ENCODE peak calls at places on chromosome X, in eight cellular contexts. One of them, this sample, is unnamed.

GRCh38 chrX:136030357-136031225 is 45.4 kb downstream of the SLC9A6 start:
- DNase-seq in HFF-Myc: no peak
- DNase-seq in uterus: peak; percentile 72
- DNase-seq in fibroblast of the aortic adventitia: peak; percentile 84
- DNase-seq in cardiac fibroblast: peak; percentile 73
- DNase-seq in psoas muscle: peak; percentile 46
- DNase-seq in GM13976: no peak
- DNase-seq in AG10803: peak; percentile 92
- DNase-seq in this sample: no peak

GRCh38 chrX:119605739-119606507 is at the start of gene NKRF:
- DNase-seq in HFF-Myc: no peak
- DNase-seq in uterus: peak; percentile 93
- DNase-seq in fibroblast of the aortic adventitia: no peak
- DNase-seq in cardiac fibroblast: peak; percentile 11
- DNase-seq in psoas muscle: peak; percentile 92
- DNase-seq in GM13976: peak; percentile 82
- DNase-seq in AG10803: peak; percentile 86
- DNase-seq in this sample: peak; percentile 85

GRCh38 chrX:37686348-37686736 is 751 bp downstream of the XK start:
- DNase-seq in HFF-Myc: no peak
- DNase-seq in uterus: no peak
- DNase-seq in fibroblast of the aortic adventitia: no peak
- DNase-seq in cardiac fibroblast: no peak
- DNase-seq in psoas muscle: no peak
- DNase-seq in GM13976: no peak
- DNase-seq in AG10803: no peak
- DNase-seq in this sample: no peak

GRCh38 chrX:38220024-38220935 is at the start of gene SRPX:
- DNase-seq in HFF-Myc: peak; percentile 46
- DNase-seq in uterus: peak; percentile 32
- DNase-seq in fibroblast of the aortic adventitia: peak; percentile 60
- DNase-seq in cardiac fibroblast: peak; percentile 74
- DNase-seq in psoas muscle: peak; percentile 31
- DNase-seq in GM13976: peak; percentile 41
- DNase-seq in AG10803: peak; percentile 68
- DNase-seq in this sample: peak; percentile 52

GRCh38 chrX:14377427-14377826 is 151.9 kb upstream of the GLRA2 start:
- DNase-seq in HFF-Myc: no peak
- DNase-seq in uterus: no peak
- DNase-seq in fibroblast of the aortic adventitia: no peak
- DNase-seq in cardiac fibroblast: no peak
- DNase-seq in psoas muscle: no peak
- DNase-seq in GM13976: no peak
- DNase-seq in AG10803: no peak
- DNase-seq in this sample: no peak

GRCh38 chrX:139559383-139560042 is 29.0 kb downstream of the F9 start:
- DNase-seq in HFF-Myc: no peak
- DNase-seq in uterus: no peak
- DNase-seq in fibroblast of the aortic adventitia: peak; percentile 79
- DNase-seq in cardiac fibroblast: peak; percentile 50
- DNase-seq in psoas muscle: no peak
- DNase-seq in GM13976: peak; percentile 31
- DNase-seq in AG10803: peak; percentile 69
- DNase-seq in this sample: peak; percentile 21

GRCh38 chrX:47174376-47174775 is 19.3 kb upstream of the UBA1 start:
- DNase-seq in HFF-Myc: no peak
- DNase-seq in uterus: no peak
- DNase-seq in fibroblast of the aortic adventitia: no peak
- DNase-seq in cardiac fibroblast: no peak
- DNase-seq in psoas muscle: no peak
- DNase-seq in GM13976: no peak
- DNase-seq in AG10803: no peak
- DNase-seq in this sample: no peak

GRCh38 chrX:46704767-46705386 is 54.0 kb downstream of the SLC9A7 start:
- DNase-seq in HFF-Myc: no peak
- DNase-seq in uterus: no peak
- DNase-seq in fibroblast of the aortic adventitia: peak; percentile 31
- DNase-seq in cardiac fibroblast: peak; percentile 24
- DNase-seq in psoas muscle: no peak
- DNase-seq in GM13976: peak; percentile 47
- DNase-seq in AG10803: peak; percentile 26
- DNase-seq in this sample: no peak

GRCh38 chrX:107549504-107549903 is 78.8 kb upstream of the PRPS1 start:
- DNase-seq in HFF-Myc: no peak
- DNase-seq in uterus: no peak
- DNase-seq in fibroblast of the aortic adventitia: no peak
- DNase-seq in cardiac fibroblast: no peak
- DNase-seq in psoas muscle: no peak
- DNase-seq in GM13976: no peak
- DNase-seq in AG10803: no peak
- DNase-seq in this sample: no peak

DNA sequence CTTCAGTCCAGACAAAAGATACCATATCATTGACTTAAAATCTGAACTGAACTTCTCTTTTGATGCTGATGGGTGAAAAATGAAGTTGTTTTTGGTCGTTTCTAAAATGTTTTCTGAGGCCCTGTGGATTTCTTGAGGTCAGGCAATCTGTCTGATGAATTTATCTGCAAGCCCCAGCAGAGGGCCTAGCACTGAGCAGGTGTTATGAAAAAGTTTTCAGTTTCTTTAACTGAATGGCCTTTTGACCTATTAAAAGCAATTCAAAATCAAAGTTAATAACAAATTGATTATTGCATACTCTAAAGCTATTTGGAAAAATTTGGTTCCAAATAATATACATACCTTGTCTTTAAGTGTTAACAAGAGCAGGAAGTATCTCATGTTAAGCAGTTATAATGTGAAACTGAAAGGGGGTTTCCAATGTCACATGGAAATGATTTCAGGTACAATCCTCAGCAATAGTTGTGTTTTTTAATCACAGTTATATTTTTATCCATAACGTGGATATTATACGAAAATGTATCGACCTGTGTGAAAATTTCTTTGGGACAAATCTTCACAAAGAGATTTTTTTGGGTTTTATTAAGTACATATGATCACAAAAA is 285.0 kb downstream of the SPANXN1 start:
- DNase-seq in HFF-Myc: no peak
- DNase-seq in uterus: no peak
- DNase-seq in fibroblast of the aortic adventitia: no peak
- DNase-seq in cardiac fibroblast: no peak
- DNase-seq in psoas muscle: no peak
- DNase-seq in GM13976: no peak
- DNase-seq in AG10803: no peak
- DNase-seq in this sample: no peak
- TF ChIP-seq CTCF in HFF-Myc: no peak
- TF ChIP-seq CTCF in uterus: no peak
- TF ChIP-seq CTCF in fibroblast of the aortic adventitia: no peak
- TF ChIP-seq CTCF in cardiac fibroblast: no peak
- TF ChIP-seq CTCF in psoas muscle: no peak
- TF ChIP-seq CTCF in GM13976: no peak
- TF ChIP-seq CTCF in AG10803: no peak
- TF ChIP-seq CTCF in this sample: no peak

GRCh38 chrX:19748898-19749680 is 138.3 kb downstream of the SH3KBP1 start:
- DNase-seq in HFF-Myc: no peak
- DNase-seq in uterus: no peak
- DNase-seq in fibroblast of the aortic adventitia: no peak
- DNase-seq in cardiac fibroblast: no peak
- DNase-seq in psoas muscle: no peak
- DNase-seq in GM13976: no peak
- DNase-seq in AG10803: no peak
- DNase-seq in this sample: no peak
- TF ChIP-seq CTCF in HFF-Myc: no peak
- TF ChIP-seq CTCF in uterus: no peak
- TF ChIP-seq CTCF in fibroblast of the aortic adventitia: no peak
- TF ChIP-seq CTCF in cardiac fibroblast: no peak
- TF ChIP-seq CTCF in psoas muscle: no peak
- TF ChIP-seq CTCF in GM13976: no peak
- TF ChIP-seq CTCF in AG10803: no peak
- TF ChIP-seq CTCF in this sample: no peak

GRCh38 chrX:30822719-30823118 is 66.3 kb downstream of the TAB3 start:
- DNase-seq in HFF-Myc: no peak
- DNase-seq in uterus: no peak
- DNase-seq in fibroblast of the aortic adventitia: peak; percentile 11
- DNase-seq in cardiac fibroblast: no peak
- DNase-seq in psoas muscle: no peak
- DNase-seq in GM13976: no peak
- DNase-seq in AG10803: peak; percentile 17
- DNase-seq in this sample: no peak

GRCh38 chrX:30824275-30824674 is 64.8 kb downstream of the TAB3 start:
- DNase-seq in HFF-Myc: no peak
- DNase-seq in uterus: no peak
- DNase-seq in fibroblast of the aortic adventitia: no peak
- DNase-seq in cardiac fibroblast: no peak
- DNase-seq in psoas muscle: no peak
- DNase-seq in GM13976: no peak
- DNase-seq in AG10803: no peak
- DNase-seq in this sample: no peak

GRCh38 chrX:30819080-30819479 is 70.0 kb downstream of the TAB3 start:
- DNase-seq in HFF-Myc: no peak
- DNase-seq in uterus: no peak
- DNase-seq in fibroblast of the aortic adventitia: no peak
- DNase-seq in cardiac fibroblast: no peak
- DNase-seq in psoas muscle: no peak
- DNase-seq in GM13976: no peak
- DNase-seq in AG10803: no peak
- DNase-seq in this sample: no peak

GRCh38 chrX:30821116-30821515 is 67.9 kb downstream of the TAB3 start:
- DNase-seq in HFF-Myc: no peak
- DNase-seq in uterus: no peak
- DNase-seq in fibroblast of the aortic adventitia: no peak
- DNase-seq in cardiac fibroblast: no peak
- DNase-seq in psoas muscle: no peak
- DNase-seq in GM13976: no peak
- DNase-seq in AG10803: no peak
- DNase-seq in this sample: no peak

GRCh38 chrX:30822068-30822671 is 66.9 kb downstream of the TAB3 start:
- DNase-seq in HFF-Myc: no peak
- DNase-seq in uterus: no peak
- DNase-seq in fibroblast of the aortic adventitia: no peak
- DNase-seq in cardiac fibroblast: peak; percentile 6
- DNase-seq in psoas muscle: no peak
- DNase-seq in GM13976: no peak
- DNase-seq in AG10803: no peak
- DNase-seq in this sample: no peak
- TF ChIP-seq CTCF in HFF-Myc: no peak
- TF ChIP-seq CTCF in uterus: no peak
- TF ChIP-seq CTCF in fibroblast of the aortic adventitia: peak; percentile 12
- TF ChIP-seq CTCF in cardiac fibroblast: no peak
- TF ChIP-seq CTCF in psoas muscle: no peak
- TF ChIP-seq CTCF in GM13976: no peak
- TF ChIP-seq CTCF in AG10803: peak; percentile 16
- TF ChIP-seq CTCF in this sample: no peak

DNA sequence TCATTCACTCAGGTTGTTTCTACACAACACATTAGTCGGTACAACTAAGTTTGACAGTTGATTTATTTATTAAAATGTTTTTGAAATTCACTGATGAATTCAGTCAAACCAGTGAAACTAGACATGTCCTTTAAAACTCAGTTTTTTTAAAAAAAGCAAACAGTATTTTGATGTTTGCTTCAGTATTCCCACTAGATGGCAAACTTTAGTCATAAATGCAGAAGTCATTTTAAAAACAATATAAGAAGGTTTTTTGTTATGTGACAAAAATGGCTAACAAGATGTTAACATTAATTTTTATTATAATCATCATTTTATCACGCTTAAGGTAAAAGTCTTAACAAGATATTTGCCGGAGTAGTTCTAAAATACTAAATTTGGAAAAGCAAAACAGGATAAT is 1337.8 kb upstream of the DIAPH2 start:
- DNase-seq in HFF-Myc: no peak
- DNase-seq in uterus: no peak
- DNase-seq in fibroblast of the aortic adventitia: peak; percentile 38
- DNase-seq in cardiac fibroblast: peak; percentile 0
- DNase-seq in psoas muscle: no peak
- DNase-seq in GM13976: no peak
- DNase-seq in AG10803: no peak
- DNase-seq in this sample: no peak
- TF ChIP-seq CTCF in HFF-Myc: no peak
- TF ChIP-seq CTCF in uterus: no peak
- TF ChIP-seq CTCF in fibroblast of the aortic adventitia: peak; percentile 23
- TF ChIP-seq CTCF in cardiac fibroblast: no peak
- TF ChIP-seq CTCF in psoas muscle: peak; percentile 7
- TF ChIP-seq CTCF in GM13976: no peak
- TF ChIP-seq CTCF in AG10803: no peak
- TF ChIP-seq CTCF in this sample: peak; percentile 33